ENCODE peak calls at places on chromosome 11, in five cellular contexts. T, I, Y, P and U are unnamed samples.

GRCh38 chr11:99632969-99633368 is 612.2 kb downstream of the CNTN5 start:
- DNase-seq in T (no peak), I (no peak), Y (no peak), P (no peak), U (no peak)

GRCh38 chr11:111541209-111542061 is 915 bp downstream of the LAYN start:
- DNase-seq in T (no peak), I (peak; percentile 34), Y (peak; percentile 72), P (no peak), U (peak; percentile 66)

GRCh38 chr11:94938399-94939055 is 34.8 kb downstream of the CWC15 start:
- DNase-seq in T (peak; percentile 69), I (peak; percentile 54), Y (peak; percentile 77), P (no peak), U (peak; percentile 95)

GRCh38 chr11:61516191-61516590 is 7.6 kb downstream of the LRRC10B start:
- DNase-seq in T (no peak), I (no peak), Y (no peak), P (no peak), U (no peak)

GRCh38 chr11:112176077-112176476 is 765 bp downstream of the BCO2 start:
- DNase-seq in T (no peak), I (no peak), Y (no peak), P (no peak), U (no peak)

GRCh38 chr11:11501546-11502274 is 120.1 kb downstream of the GALNT18 start:
- DNase-seq in T (no peak), I (no peak), Y (peak; percentile 74), P (no peak), U (peak; percentile 5)

GRCh38 chr11:65059959-65060824 is 1.8 kb upstream of the NAALADL1 start:
- DNase-seq in T (no peak), I (no peak), Y (no peak), P (no peak), U (no peak)

GRCh38 chr11:2096001-2096918 is 42.9 kb downstream of the IGF2 start:
- DNase-seq in T (no peak), I (no peak), Y (no peak), P (no peak), U (peak; percentile 26)

GRCh38 chr11:2868604-2869526 is 16.7 kb downstream of the CDKN1C start:
- DNase-seq in T (no peak), I (no peak), Y (no peak), P (no peak), U (no peak)

GRCh38 chr11:2219318-2220017 is 47.9 kb upstream of the TH start:
- DNase-seq in T (no peak), I (no peak), Y (no peak), P (no peak), U (no peak)

GRCh38 chr11:123406441-123407123 is 23.5 kb upstream of the GRAMD1B start:
- DNase-seq in T (no peak), I (no peak), Y (no peak), P (no peak), U (no peak)

GRCh38 chr11:57303990-57304579 is 20.7 kb downstream of the TNKS1BP1 start:
- DNase-seq in T (no peak), I (peak; percentile 49), Y (no peak), P (no peak), U (peak; percentile 62)

GRCh38 chr11:3191586-3192324 is 26.6 kb upstream of the OSBPL5 start:
- DNase-seq in T (no peak), I (no peak), Y (peak; percentile 33), P (no peak), U (no peak)

GRCh38 chr11:43507171-43507570 is 148.5 kb downstream of the TTC17 start:
- DNase-seq in T (peak; percentile 53), I (no peak), Y (no peak), P (no peak), U (no peak)

GRCh38 chr11:110130642-110131238 is 37.5 kb downstream of the ZC3H12C start:
- DNase-seq in T (no peak), I (no peak), Y (no peak), P (peak; percentile 0), U (no peak)

GRCh38 chr11:64026575-64027213 is 9.0 kb upstream of the FLRT1 start:
- DNase-seq in T (no peak), I (no peak), Y (no peak), P (no peak), U (no peak)

GRCh38 chr11:15291885-15292284 is 177.2 kb downstream of the INSC start:
- DNase-seq in T (no peak), I (peak; percentile 80), Y (no peak), P (no peak), U (no peak)

DNA sequence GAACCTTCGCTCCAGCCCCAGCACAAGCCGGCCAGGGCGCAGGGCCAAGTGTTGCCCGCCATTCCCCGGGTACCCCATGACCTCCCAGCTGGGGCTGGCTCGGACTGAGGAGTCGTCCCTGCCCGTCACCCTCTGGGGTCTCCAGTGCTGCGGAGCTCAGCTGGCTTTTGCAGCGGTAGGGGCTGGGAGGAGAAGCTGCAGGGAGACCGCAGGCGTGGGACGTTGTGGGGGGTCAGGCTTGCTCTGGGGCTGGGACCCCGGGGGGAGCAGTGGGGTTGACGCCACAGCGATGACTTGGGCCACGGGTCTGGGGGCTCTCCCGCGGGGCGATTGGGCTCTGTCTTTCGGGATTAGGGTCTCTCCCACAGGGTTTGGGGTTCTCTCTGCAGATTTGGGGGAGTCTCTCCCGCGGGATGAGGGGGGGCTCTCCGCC is 376 bp upstream of the GAL start:
- DNase-seq in T (no peak), I (no peak), Y (no peak), P (no peak), U (no peak)
- H3K4me3 ChIP-seq in T (peak overlapping the region; percentile 41), I (no peak overlapping the region), Y (peak overlapping the region; percentile 40), P (peak overlapping the region; percentile 44), U (no peak overlapping the region)

DNA sequence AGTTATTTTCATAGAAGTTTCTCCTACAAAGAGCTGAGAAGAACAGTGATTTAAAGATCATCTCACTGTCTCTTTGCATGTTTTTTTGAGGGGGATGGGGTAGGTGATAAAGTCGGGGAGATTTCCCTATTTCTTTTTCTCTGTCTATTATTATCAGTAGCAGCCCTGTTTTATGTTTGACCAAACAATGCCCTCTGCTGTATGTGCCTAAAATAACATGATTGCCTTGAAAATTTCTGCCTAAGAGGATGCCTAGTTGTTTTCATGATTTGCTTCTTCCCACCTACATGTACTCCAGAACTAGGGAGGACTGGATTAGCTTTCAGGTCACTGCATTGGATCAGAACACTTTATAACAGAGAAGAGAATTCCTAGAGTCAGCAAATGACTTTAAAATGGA is 1330.2 kb downstream of the LRRC4C start:
- DNase-seq in T (no peak), I (no peak), Y (no peak), P (no peak), U (no peak)
- TF ChIP-seq CTCF in T (peak; percentile 36), I (peak; percentile 17), Y (no peak), P (no peak), U (no peak)

GRCh38 chr11:327581-327923 is 6.9 kb upstream of the IFITM3 start:
- DNase-seq in T (no peak), I (no peak), Y (no peak), P (no peak), U (peak; percentile 51)
- H3K4me3 ChIP-seq in T (peak overlapping the region; percentile 26), I (no peak overlapping the region), Y (peak overlapping the region; percentile 12), P (no peak overlapping the region), U (no peak overlapping the region)

GRCh38 chr11:125429174-125429707 is 66.8 kb downstream of the FEZ1 start:
- DNase-seq in T (no peak), I (peak; percentile 62), Y (no peak), P (peak; percentile 58), U (peak; percentile 73)
- TF ChIP-seq CTCF in T (peak; percentile 75), I (peak; percentile 56), Y (peak; percentile 43), P (peak; percentile 82), U (peak; percentile 84)

GRCh38 chr11:80194016-80194415 is 753.2 kb upstream of the TENM4 start:
- DNase-seq in T (no peak), I (no peak), Y (no peak), P (no peak), U (no peak)

GRCh38 chr11:80197155-80197554 is 756.3 kb upstream of the TENM4 start:
- DNase-seq in T (no peak), I (no peak), Y (no peak), P (no peak), U (no peak)

GRCh38 chr11:80194625-80195024 is 753.8 kb upstream of the TENM4 start:
- DNase-seq in T (no peak), I (no peak), Y (no peak), P (no peak), U (no peak)
- H3K4me3 ChIP-seq in T (no peak overlapping the region), I (no peak overlapping the region), Y (no peak overlapping the region), P (no peak overlapping the region), U (no peak overlapping the region)